ENCODE peak calls at places on chromosomes 13 and 19, in seven cellular contexts. One of them, this sample, is unnamed.

GRCh38 chr13:87259479-87260083 is 411.6 kb upstream of the SLITRK5 start:
- DNase-seq in foreskin fibroblast: no peak
- DNase-seq in PC-3: peak
- DNase-seq in posterior cingulate gyrus: no peak
- DNase-seq in GM20000: no peak
- DNase-seq in OCI-LY7: peak
- DNase-seq in substantia nigra: no peak
- DNase-seq in this sample: no peak

GRCh38 chr19:17424743-17425365 is 5.0 kb downstream of the MVB12A start:
- DNase-seq in foreskin fibroblast: no peak
- DNase-seq in PC-3: peak
- DNase-seq in posterior cingulate gyrus: peak
- DNase-seq in GM20000: peak
- DNase-seq in OCI-LY7: peak
- DNase-seq in substantia nigra: no peak
- DNase-seq in this sample: peak

GRCh38 chr13:76972430-76972829 is 19.5 kb upstream of the CLN5 start:
- DNase-seq in foreskin fibroblast: no peak
- DNase-seq in PC-3: no peak
- DNase-seq in posterior cingulate gyrus: no peak
- DNase-seq in GM20000: no peak
- DNase-seq in OCI-LY7: no peak
- DNase-seq in substantia nigra: no peak
- DNase-seq in this sample: no peak

GRCh38 chr13:52848455-52849190 is at the start of gene PCDH8:
- DNase-seq in foreskin fibroblast: no peak
- DNase-seq in PC-3: no peak
- DNase-seq in posterior cingulate gyrus: peak
- DNase-seq in GM20000: no peak
- DNase-seq in OCI-LY7: no peak
- DNase-seq in substantia nigra: no peak
- DNase-seq in this sample: peak

GRCh38 chr13:112846411-112847115 is 122.5 kb upstream of the MCF2L start:
- DNase-seq in foreskin fibroblast: no peak
- DNase-seq in PC-3: no peak
- DNase-seq in posterior cingulate gyrus: no peak
- DNase-seq in GM20000: no peak
- DNase-seq in OCI-LY7: no peak
- DNase-seq in substantia nigra: no peak
- DNase-seq in this sample: no peak

GRCh38 chr19:19463348-19464117 is 51.8 kb downstream of the TSSK6 start:
- DNase-seq in foreskin fibroblast: peak
- DNase-seq in PC-3: no peak
- DNase-seq in posterior cingulate gyrus: peak
- DNase-seq in GM20000: no peak
- DNase-seq in OCI-LY7: no peak
- DNase-seq in substantia nigra: no peak
- DNase-seq in this sample: peak

GRCh38 chr13:61706899-61707298 is 291.2 kb upstream of the PCDH20 start:
- DNase-seq in foreskin fibroblast: no peak
- DNase-seq in PC-3: no peak
- DNase-seq in posterior cingulate gyrus: no peak
- DNase-seq in GM20000: no peak
- DNase-seq in OCI-LY7: no peak
- DNase-seq in substantia nigra: no peak
- DNase-seq in this sample: no peak

GRCh38 chr19:8697671-8698432 is 743 bp downstream of the ACTL9 start:
- DNase-seq in foreskin fibroblast: no peak
- DNase-seq in PC-3: no peak
- DNase-seq in posterior cingulate gyrus: peak
- DNase-seq in GM20000: no peak
- DNase-seq in OCI-LY7: no peak
- DNase-seq in substantia nigra: no peak
- DNase-seq in this sample: no peak

GRCh38 chr19:44455100-44455499 is 6.8 kb upstream of the ZNF229 start:
- DNase-seq in foreskin fibroblast: no peak
- DNase-seq in PC-3: no peak
- DNase-seq in posterior cingulate gyrus: no peak
- DNase-seq in GM20000: no peak
- DNase-seq in OCI-LY7: no peak
- DNase-seq in substantia nigra: no peak
- DNase-seq in this sample: no peak

GRCh38 chr13:31930901-31931522 is 100.6 kb upstream of the FRY start:
- DNase-seq in foreskin fibroblast: no peak
- DNase-seq in PC-3: peak
- DNase-seq in posterior cingulate gyrus: no peak
- DNase-seq in GM20000: peak
- DNase-seq in OCI-LY7: no peak
- DNase-seq in substantia nigra: no peak
- DNase-seq in this sample: no peak

GRCh38 chr19:2887391-2887914 is 13.3 kb upstream of the ZNF57 start:
- DNase-seq in foreskin fibroblast: peak
- DNase-seq in PC-3: peak
- DNase-seq in posterior cingulate gyrus: peak
- DNase-seq in GM20000: peak
- DNase-seq in OCI-LY7: peak
- DNase-seq in substantia nigra: peak
- DNase-seq in this sample: no peak

GRCh38 chr19:18589380-18590272 is 1.0 kb downstream of the REX1BD start:
- DNase-seq in foreskin fibroblast: peak
- DNase-seq in PC-3: peak
- DNase-seq in posterior cingulate gyrus: peak
- DNase-seq in GM20000: peak
- DNase-seq in OCI-LY7: peak
- DNase-seq in substantia nigra: no peak
- DNase-seq in this sample: no peak

GRCh38 chr19:32642771-32643170 is 32.2 kb downstream of the ANKRD27 start:
- DNase-seq in foreskin fibroblast: no peak
- DNase-seq in PC-3: no peak
- DNase-seq in posterior cingulate gyrus: no peak
- DNase-seq in GM20000: no peak
- DNase-seq in OCI-LY7: no peak
- DNase-seq in substantia nigra: no peak
- DNase-seq in this sample: no peak

GRCh38 chr19:10797078-10797477 is 38.9 kb downstream of the TMED1 start:
- DNase-seq in foreskin fibroblast: no peak
- DNase-seq in PC-3: no peak
- DNase-seq in posterior cingulate gyrus: no peak
- DNase-seq in GM20000: no peak
- DNase-seq in OCI-LY7: no peak
- DNase-seq in substantia nigra: no peak
- DNase-seq in this sample: no peak

GRCh38 chr13:23352161-23352560 is 81.3 kb downstream of the SACS start:
- DNase-seq in foreskin fibroblast: no peak
- DNase-seq in PC-3: no peak
- DNase-seq in posterior cingulate gyrus: no peak
- DNase-seq in GM20000: no peak
- DNase-seq in OCI-LY7: no peak
- DNase-seq in substantia nigra: no peak
- DNase-seq in this sample: no peak

GRCh38 chr19:29893606-29894284 is 48.3 kb upstream of the URI1 start:
- DNase-seq in foreskin fibroblast: no peak
- DNase-seq in PC-3: no peak
- DNase-seq in posterior cingulate gyrus: no peak
- DNase-seq in GM20000: no peak
- DNase-seq in OCI-LY7: no peak
- DNase-seq in substantia nigra: no peak
- DNase-seq in this sample: no peak

GRCh38 chr19:10105241-10106099 is 692 bp upstream of the PPAN start:
- DNase-seq in foreskin fibroblast: no peak
- DNase-seq in PC-3: no peak
- DNase-seq in posterior cingulate gyrus: peak
- DNase-seq in GM20000: peak
- DNase-seq in OCI-LY7: peak
- DNase-seq in substantia nigra: no peak
- DNase-seq in this sample: no peak

GRCh38 chr13:91247768-91248167 is 99.7 kb upstream of the MIR17HG start:
- DNase-seq in foreskin fibroblast: no peak
- DNase-seq in PC-3: peak
- DNase-seq in posterior cingulate gyrus: no peak
- DNase-seq in GM20000: peak
- DNase-seq in OCI-LY7: peak
- DNase-seq in substantia nigra: no peak
- DNase-seq in this sample: no peak